ENCODE peak calls at places on chromosomes 3 and 15, in ten cellular contexts. R is cardiac fibroblast, O is right atrium auricular region, B is brain microvascular endothelial cell, E is GM12865, V is aorta, D is GM06990, S is cardiac muscle cell, Y is DND-41, K is GM23248. I is an unnamed sample.
A peak's percentile ranks its signal among the peaks of the same experiment; 100 is the strongest.

GRCh38 chr3:112304611-112305010 is 10.6 kb upstream of the SLC9C1 start:
- DNase-seq in R (peak; percentile 29), O (no peak), B (no peak), E (no peak), V (no peak), D (no peak), S (peak; percentile 3), Y (no peak), K (peak; percentile 49), I (no peak)

GRCh38 chr15:63043391-63044076 is 987 bp downstream of the TPM1 start:
- DNase-seq in R (no peak), O (no peak), B (no peak), E (no peak), V (peak; percentile 80), D (peak; percentile 30), S (no peak), Y (no peak), K (peak; percentile 50), I (no peak)

GRCh38 chr15:43215961-43216360 is 4.9 kb downstream of the EPB42 start:
- DNase-seq in R (peak; percentile 20), O (no peak), B (peak; percentile 19), E (no peak), V (no peak), D (no peak), S (no peak), Y (no peak), K (peak; percentile 66), I (no peak)

GRCh38 chr3:109772520-109772919 is 435.2 kb upstream of the DPPA4 start:
- DNase-seq in R (no peak), O (no peak), B (no peak), E (no peak), V (no peak), D (no peak), S (no peak), Y (no peak), K (peak; percentile 6), I (no peak)

GRCh38 chr3:87442460-87442859 is 166.1 kb upstream of the POU1F1 start:
- DNase-seq in R (no peak), O (no peak), B (no peak), E (no peak), V (no peak), D (no peak), S (no peak), Y (no peak), K (no peak), I (no peak)

GRCh38 chr15:80266745-80267144 is 14.7 kb upstream of the CTXND1 start:
- DNase-seq in R (no peak), O (no peak), B (no peak), E (no peak), V (no peak), D (no peak), S (no peak), Y (no peak), K (no peak), I (no peak)

GRCh38 chr3:149080699-149081091 is 5.6 kb downstream of the HLTF start:
- DNase-seq in R (peak; percentile 88), O (no peak), B (peak; percentile 46), E (no peak), V (no peak), D (no peak), S (no peak), Y (no peak), K (peak; percentile 62), I (no peak)

GRCh38 chr3:183810643-183811594 is 14.5 kb downstream of the MAP6D1 start:
- DNase-seq in R (no peak), O (no peak), B (no peak), E (no peak), V (peak; percentile 62), D (no peak), S (no peak), Y (no peak), K (no peak), I (no peak)

GRCh38 chr3:56878046-56878445 is 76.3 kb upstream of the ARHGEF3 start:
- DNase-seq in R (peak; percentile 61), O (no peak), B (peak; percentile 48), E (no peak), V (no peak), D (no peak), S (peak; percentile 4), Y (peak; percentile 32), K (no peak), I (no peak)

DNA sequence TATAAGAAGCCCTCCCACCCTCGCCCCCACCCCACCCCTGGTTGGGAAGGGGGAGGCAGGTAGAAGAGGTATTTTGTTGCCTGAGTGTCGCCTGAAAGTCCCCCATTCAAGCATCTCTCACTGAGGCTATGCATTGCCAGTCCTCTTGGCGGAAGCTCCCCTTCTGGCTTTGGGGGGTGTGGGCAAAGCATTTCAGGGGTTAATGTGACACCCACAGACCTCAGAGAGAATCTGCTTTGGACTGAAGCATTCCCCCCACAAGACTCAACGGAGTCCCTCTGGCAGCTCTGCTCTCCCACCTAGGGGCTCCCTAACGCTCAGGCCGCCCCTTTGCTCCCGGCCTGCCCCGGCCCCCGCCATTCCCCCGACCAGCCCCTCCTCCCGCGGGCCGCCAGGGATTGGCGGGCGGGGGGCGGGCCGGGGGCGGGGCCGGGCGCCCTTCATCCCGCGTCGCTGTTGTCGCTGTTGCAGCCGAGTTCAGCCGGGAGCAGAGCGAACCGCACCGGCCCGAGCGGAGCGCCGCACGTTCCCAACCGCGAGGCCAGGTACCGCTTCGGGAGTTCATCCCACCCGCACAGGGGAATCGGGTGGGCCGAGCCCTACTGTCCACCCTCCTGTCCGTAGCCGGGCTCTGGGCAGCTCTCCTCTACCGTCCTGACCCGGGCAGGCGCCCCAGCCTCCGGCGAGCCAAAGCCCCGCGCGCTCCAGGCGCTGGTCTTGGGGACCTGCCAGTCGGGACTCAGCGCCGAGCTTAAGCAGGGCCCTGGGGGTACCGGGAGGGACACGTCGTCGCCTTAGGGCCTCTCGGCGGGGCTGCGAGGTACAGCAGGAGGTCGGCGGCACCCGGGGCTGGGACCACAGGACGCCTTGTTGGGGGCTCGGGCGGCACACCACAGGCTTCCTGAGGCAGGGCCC is at the start of gene SLC38A3:
- DNase-seq in R (no peak), O (no peak), B (no peak), E (no peak), V (no peak), D (no peak), S (peak; percentile 85), Y (no peak), K (peak; percentile 29), I (no peak)
- H3K4me3 ChIP-seq in R (peak within 1 kb of the TSS; percentile 28), O (peak within 1 kb of the TSS; percentile 44), B (peak within 1 kb of the TSS; percentile 39), E (no peak within 1 kb of the TSS), V (peak within 1 kb of the TSS; percentile 6), D (no peak within 1 kb of the TSS), S (peak within 1 kb of the TSS; percentile 56), Y (no peak within 1 kb of the TSS), K (peak within 1 kb of the TSS; percentile 34), I (no peak within 1 kb of the TSS)

GRCh38 chr3:143910756-143911155 is 60.9 kb upstream of the DIPK2A start:
- DNase-seq in R (no peak), O (no peak), B (no peak), E (no peak), V (no peak), D (no peak), S (no peak), Y (no peak), K (no peak), I (no peak)
- H3K4me3 ChIP-seq in R (no peak overlapping the region), O (no peak overlapping the region), B (no peak overlapping the region), E (no peak overlapping the region), V (no peak overlapping the region), D (no peak overlapping the region), S (no peak overlapping the region), Y (no peak overlapping the region), K (no peak overlapping the region), I (no peak overlapping the region)

DNA sequence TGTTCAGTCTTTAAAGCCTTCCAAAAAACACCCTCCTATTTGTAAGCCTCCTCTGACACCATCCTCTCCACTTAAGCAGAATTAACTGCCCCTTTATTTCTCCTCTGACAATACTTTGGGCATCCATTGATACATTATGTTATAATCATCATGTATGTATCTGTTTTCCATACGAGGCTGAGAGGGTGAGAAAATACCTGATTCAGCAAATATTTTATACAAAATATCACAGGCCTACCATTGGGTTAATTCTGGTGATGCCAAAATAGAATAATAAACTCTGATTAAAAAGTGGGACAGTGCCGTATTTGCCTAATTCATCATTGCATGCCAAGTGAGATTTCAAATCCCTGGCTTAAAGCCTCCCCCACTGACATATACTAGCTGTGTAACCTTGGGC is 118.2 kb upstream of the ADAMTS9 start:
- DNase-seq in R (no peak), O (no peak), B (no peak), E (no peak), V (no peak), D (no peak), S (no peak), Y (no peak), K (no peak), I (no peak)
- H3K4me3 ChIP-seq in R (no peak overlapping the region), O (no peak overlapping the region), B (no peak overlapping the region), E (no peak overlapping the region), V (no peak overlapping the region), D (no peak overlapping the region), S (no peak overlapping the region), Y (no peak overlapping the region), K (no peak overlapping the region), I (no peak overlapping the region)

GRCh38 chr3:29283297-29283681 is 2.4 kb downstream of the RBMS3 start:
- DNase-seq in R (no peak), O (no peak), B (no peak), E (no peak), V (no peak), D (no peak), S (peak; percentile 37), Y (no peak), K (peak; percentile 39), I (no peak)
- H3K4me3 ChIP-seq in R (peak overlapping the region; percentile 73), O (peak overlapping the region; percentile 51), B (peak overlapping the region; percentile 78), E (peak overlapping the region; percentile 65), V (peak overlapping the region; percentile 98), D (peak overlapping the region; percentile 16), S (peak overlapping the region; percentile 54), Y (no peak overlapping the region), K (peak overlapping the region; percentile 87), I (no peak overlapping the region)

GRCh38 chr15:85583404-85584390 is 203.3 kb downstream of the AKAP13 start:
- DNase-seq in R (peak; percentile 88), O (peak; percentile 90), B (no peak), E (peak; percentile 93), V (no peak), D (peak; percentile 73), S (no peak), Y (no peak), K (no peak), I (peak; percentile 12)
- H3K4me3 ChIP-seq in R (peak overlapping the region; percentile 32), O (peak overlapping the region; percentile 41), B (no peak overlapping the region), E (peak overlapping the region; percentile 42), V (peak overlapping the region; percentile 19), D (peak overlapping the region; percentile 55), S (no peak overlapping the region), Y (peak overlapping the region; percentile 56), K (no peak overlapping the region), I (peak overlapping the region; percentile 63)